ENCODE peak calls at places on chromosome 14, in eight cellular contexts. K is body of pancreas, E is right lobe of liver, G is tibial artery, Z is GM23248, P is neural progenitor cell, S is gastrocnemius medialis, J is fibroblast of lung. L is an unnamed sample.

GRCh38 chr14:87687338-87687876 is 305.6 kb downstream of the GALC start:
- DNase-seq in E (no peak), S (no peak), J (peak; percentile 56), K (no peak), Z (no peak), P (no peak), G (no peak), L (no peak)

GRCh38 chr14:68649461-68650189 is 143.2 kb downstream of the ZFP36L1 start:
- DNase-seq in E (no peak), G (peak; percentile 31), S (no peak), P (no peak), J (peak; percentile 72), K (no peak), Z (peak; percentile 37), L (no peak)

GRCh38 chr14:85599939-85600338 is 70.0 kb downstream of the FLRT2 start:
- DNase-seq in G (no peak), K (no peak), E (no peak), J (peak; percentile 76), Z (peak; percentile 64), P (no peak), S (no peak), L (no peak)

GRCh38 chr14:54568821-54569591 is 2.1 kb downstream of the SAMD4A start:
- DNase-seq in Z (peak; percentile 77), S (no peak), E (no peak), G (peak; percentile 75), P (peak; percentile 26), K (no peak), J (peak; percentile 45), L (no peak)

GRCh38 chr14:65206448-65207096 is 104.3 kb upstream of the MAX start:
- DNase-seq in K (no peak), Z (peak; percentile 86), E (no peak), J (peak; percentile 86), S (no peak), G (no peak), P (no peak), L (no peak)

GRCh38 chr14:31781578-31781977 is 220.4 kb downstream of the NUBPL start:
- DNase-seq in P (no peak), S (no peak), Z (no peak), K (no peak), J (no peak), G (no peak), E (no peak), L (no peak)

GRCh38 chr14:54253195-54253947 is 143.4 kb upstream of the CDKN3 start:
- DNase-seq in G (no peak), K (no peak), S (no peak), Z (peak; percentile 95), J (peak; percentile 98), E (no peak), P (no peak), L (no peak)

GRCh38 chr14:36940476-36940875 is 231.9 kb downstream of the SLC25A21 start:
- DNase-seq in S (no peak), G (no peak), P (no peak), K (no peak), E (no peak), Z (peak; percentile 22), J (peak; percentile 40), L (no peak)

GRCh38 chr14:24692382-24693352 is 58.7 kb upstream of the GZMB start:
- DNase-seq in Z (no peak), E (no peak), J (no peak), P (no peak), G (no peak), S (no peak), K (no peak), L (no peak)

GRCh38 chr14:89349196-89350008 is 67.6 kb downstream of the FOXN3 start:
- DNase-seq in S (peak; percentile 86), Z (no peak), G (no peak), P (peak; percentile 90), E (peak; percentile 87), J (peak; percentile 39), K (peak; percentile 75), L (no peak)

GRCh38 chr14:31930493-31931225 is 146.4 kb upstream of the ARHGAP5 start:
- DNase-seq in J (peak; percentile 56), S (no peak), E (no peak), K (no peak), G (no peak), P (no peak), Z (peak; percentile 91), L (no peak)

GRCh38 chr14:69685217-69685616 is 73.8 kb downstream of the SUSD6 start:
- DNase-seq in J (peak; percentile 59), K (no peak), E (no peak), S (no peak), Z (peak; percentile 43), P (no peak), G (no peak), L (no peak)

GRCh38 chr14:69680297-69680696 is 68.9 kb downstream of the SUSD6 start:
- DNase-seq in P (no peak), J (no peak), S (no peak), K (no peak), G (no peak), E (no peak), Z (no peak), L (no peak)

GRCh38 chr14:69683971-69684370 is 72.6 kb downstream of the SUSD6 start:
- DNase-seq in P (no peak), Z (no peak), G (no peak), J (no peak), E (no peak), K (no peak), S (no peak), L (no peak)

GRCh38 chr14:69684461-69685183 is 73.2 kb downstream of the SUSD6 start:
- DNase-seq in G (no peak), Z (no peak), S (no peak), P (no peak), K (no peak), E (peak; percentile 63), J (no peak), L (peak; percentile 80)

DNA sequence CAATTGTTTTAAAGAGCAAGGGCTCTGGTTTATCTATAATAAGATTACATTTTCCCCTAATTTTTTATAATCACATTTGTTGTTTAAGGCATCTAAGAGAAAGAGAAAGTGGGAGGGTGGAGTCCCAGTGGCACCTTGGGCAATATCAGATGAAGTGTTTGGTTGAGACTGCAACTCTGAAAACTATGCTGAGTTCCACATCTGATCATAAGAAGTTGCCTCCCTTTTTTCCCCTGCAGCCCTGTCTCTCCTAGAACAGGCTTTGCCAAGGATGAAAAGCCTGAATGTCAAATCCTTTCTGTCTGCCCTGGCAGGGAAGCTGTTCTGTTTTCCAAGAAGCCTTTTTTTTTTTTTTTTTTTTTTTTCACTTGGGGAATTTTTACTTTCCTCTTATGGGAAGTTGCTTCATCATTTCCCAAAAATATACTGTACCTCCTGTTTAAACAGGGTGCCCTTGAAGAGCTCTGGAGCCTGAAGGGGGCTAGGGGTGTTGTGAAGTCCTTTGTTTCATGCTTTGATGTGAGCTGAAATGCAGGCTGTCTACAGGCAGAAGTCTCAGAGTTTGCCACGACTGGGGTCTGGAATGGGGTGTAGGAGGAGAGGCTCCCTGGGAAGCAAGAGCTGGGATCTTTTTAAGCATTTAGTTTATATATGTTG is 71.3 kb downstream of the SUSD6 start:
- DNase-seq in S (no peak), K (no peak), E (no peak), P (no peak), Z (peak; percentile 54), G (no peak), J (no peak), L (no peak)
- H3K4me1 ChIP-seq in S (peaks cover 60% of the 10 kb centered on the region), K (peaks cover 43% of the 10 kb centered on the region), E (peaks cover 27% of the 10 kb centered on the region), P (peaks cover 31% of the 10 kb centered on the region), Z (peaks cover 20% of the 10 kb centered on the region), G (peaks cover 69% of the 10 kb centered on the region), J (no peaks in the 10 kb centered on the region), L (peaks cover 52% of the 10 kb centered on the region)

DNA sequence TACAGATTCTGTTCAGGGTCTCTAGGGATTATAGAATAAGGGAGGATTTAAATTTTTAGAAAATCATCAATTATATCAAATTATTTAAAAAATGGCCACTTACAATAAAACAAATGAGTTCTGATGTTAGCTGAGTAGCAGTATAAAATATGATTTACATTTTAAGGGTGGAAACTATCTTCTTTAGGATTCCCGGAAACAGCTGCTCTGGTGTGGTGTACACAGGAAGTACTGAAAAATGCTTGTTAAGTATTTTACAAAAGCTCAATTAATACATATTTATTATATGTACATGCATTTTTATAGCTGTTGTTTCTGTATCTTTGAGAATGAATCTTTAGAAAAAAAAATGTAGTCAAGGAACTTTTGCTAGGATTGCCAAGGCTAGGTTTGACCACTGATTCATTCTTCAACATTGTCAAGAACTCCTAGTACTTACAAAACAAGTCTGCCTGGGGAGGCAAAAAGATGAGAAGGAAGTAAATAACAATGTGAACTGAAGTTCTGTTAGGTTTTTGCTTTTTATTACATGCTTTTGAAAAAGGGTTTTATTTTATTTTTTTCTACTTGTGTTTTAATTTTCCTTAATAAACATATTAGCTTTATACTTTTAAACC is 48.0 kb downstream of the ARF6 start:
- DNase-seq in Z (peak; percentile 69), J (peak; percentile 71), P (no peak), S (no peak), K (no peak), E (no peak), G (no peak), L (no peak)
- H3K4me1 ChIP-seq in Z (peaks cover 16% of the 10 kb centered on the region), J (no peaks in the 10 kb centered on the region), P (no peaks in the 10 kb centered on the region), S (no peaks in the 10 kb centered on the region), K (peaks cover 6% of the 10 kb centered on the region), E (peaks cover 1% of the 10 kb centered on the region), G (peaks cover under 1% of the 10 kb centered on the region), L (peaks cover 33% of the 10 kb centered on the region)

GRCh38 chr14:102504951-102505600 is 4.5 kb downstream of the ANKRD9 start:
- DNase-seq in S (no peak), E (no peak), J (no peak), K (no peak), P (no peak), Z (no peak), G (no peak), L (no peak)
- H3K4me1 ChIP-seq in S (peaks cover 45% of the 10 kb centered on the region), E (peaks cover 6% of the 10 kb centered on the region), J (peaks cover under 1% of the 10 kb centered on the region), K (peaks cover 15% of the 10 kb centered on the region), P (no peaks in the 10 kb centered on the region), Z (peaks cover 9% of the 10 kb centered on the region), G (peaks cover 13% of the 10 kb centered on the region), L (peaks cover 27% of the 10 kb centered on the region)

GRCh38 chr14:73238262-73238852 is 1.1 kb downstream of the PAPLN start:
- DNase-seq in S (no peak), G (no peak), K (no peak), J (peak; percentile 88), Z (peak; percentile 77), E (no peak), P (peak; percentile 31), L (no peak)

GRCh38 chr14:73236157-73236556 is 1.1 kb upstream of the PAPLN start:
- DNase-seq in S (no peak), K (no peak), G (no peak), P (peak; percentile 50), J (no peak), Z (no peak), E (peak; percentile 44), L (no peak)

GRCh38 chr14:73237786-73238261 is 518 bp downstream of the PAPLN start:
- DNase-seq in S (no peak), G (no peak), K (no peak), J (peak; percentile 14), P (peak; percentile 62), E (peak; percentile 53), Z (peak; percentile 31), L (peak; percentile 76)

GRCh38 chr14:73236752-73237218 is 521 bp upstream of the PAPLN start:
- DNase-seq in K (no peak), J (no peak), G (no peak), P (peak; percentile 24), E (no peak), S (no peak), Z (no peak), L (no peak)

DNA sequence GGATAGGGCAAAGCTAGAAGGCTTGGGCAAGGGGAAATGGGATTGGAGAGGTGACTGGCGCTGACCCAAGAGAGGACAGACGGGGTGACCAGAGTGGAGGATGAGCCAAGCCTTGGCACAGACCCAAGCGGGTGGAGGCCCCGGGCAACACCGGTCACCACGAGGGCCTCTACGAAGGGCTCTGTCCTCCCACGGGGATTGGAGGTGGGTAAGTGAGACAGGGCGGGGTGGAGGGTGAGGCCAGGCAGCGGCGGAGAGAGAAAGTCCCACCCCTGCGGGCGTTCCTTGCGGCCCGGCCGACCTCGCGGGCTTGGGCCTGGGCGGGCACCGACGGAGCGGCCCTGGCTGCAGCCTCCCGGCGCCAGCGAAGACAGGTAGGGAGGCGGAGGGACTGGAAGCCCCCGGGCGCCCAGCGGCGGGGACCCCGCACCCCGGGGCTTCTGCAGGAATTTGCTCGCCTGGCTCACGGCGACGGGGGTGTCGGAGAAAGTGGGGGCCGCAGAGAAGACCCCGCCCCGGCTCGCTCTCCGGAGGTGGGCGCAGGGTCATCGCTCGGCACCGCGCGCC is at the start of gene PAPLN:
- DNase-seq in K (peak; percentile 44), P (peak; percentile 61), S (no peak), Z (peak; percentile 43), G (no peak), J (peak; percentile 12), E (peak; percentile 66), L (peak; percentile 74)
- H3K4me1 ChIP-seq in K (peaks cover 29% of the 10 kb centered on the region), P (peaks cover 74% of the 10 kb centered on the region), S (peaks cover 8% of the 10 kb centered on the region), Z (peaks cover 17% of the 10 kb centered on the region), G (peaks cover 44% of the 10 kb centered on the region), J (peaks cover 17% of the 10 kb centered on the region), E (peaks cover 21% of the 10 kb centered on the region), L (peaks cover 43% of the 10 kb centered on the region)

L was measured in spleen.